ENCODE peak calls at places on chromosomes 1 and 21, in six cellular contexts. A, X, Q, U, D and M are unnamed samples.

GRCh38 chr1:68378296-68379084 is 71.3 kb downstream of the RPE65 start:
- DNase-seq in A (no peak), X (peak; percentile 42), Q (no peak), U (no peak), D (no peak), M (no peak)

GRCh38 chr1:54885863-54886723 is 902 bp downstream of the DHCR24 start:
- DNase-seq in A (peak; percentile 6), X (peak; percentile 62), Q (peak; percentile 24), U (peak; percentile 31), D (no peak), M (peak; percentile 70)

GRCh38 chr1:8437286-8437685 is 119.4 kb downstream of the SLC45A1 start:
- DNase-seq in A (no peak), X (no peak), Q (no peak), U (no peak), D (no peak), M (no peak)

GRCh38 chr1:119291611-119292206 is 76.9 kb upstream of the HAO2 start:
- DNase-seq in A (no peak), X (no peak), Q (no peak), U (no peak), D (no peak), M (no peak)

GRCh38 chr21:44510508-44511218 is 29.3 kb downstream of the KRTAP10-1 start:
- DNase-seq in A (peak; percentile 23), X (no peak), Q (no peak), U (peak; percentile 90), D (peak; percentile 44), M (peak; percentile 63)

GRCh38 chr1:195584870-195585624 is 1023.2 kb downstream of the KCNT2 start:
- DNase-seq in A (no peak), X (no peak), Q (no peak), U (no peak), D (no peak), M (no peak)

GRCh38 chr21:27796106-27796505 is 829.2 kb upstream of the ADAMTS5 start:
- DNase-seq in A (no peak), X (peak; percentile 44), Q (no peak), U (no peak), D (no peak), M (no peak)

GRCh38 chr1:58814251-58815068 is 30.6 kb upstream of the JUN start:
- DNase-seq in A (peak; percentile 56), X (peak; percentile 69), Q (no peak), U (no peak), D (peak; percentile 58), M (peak; percentile 15)